ENCODE peak calls at places on chromosomes 2 and 18, in eight cellular contexts. N, W, G, F, B, P, A and U are unnamed samples.

GRCh38 chr18:45793295-45793965 is 32.0 kb upstream of the SIGLEC15 start:
- DNase-seq in F (peak), P (no peak), W (no peak), G (no peak), N (peak), A (peak), B (no peak), U (no peak)

GRCh38 chr2:15964936-15965563 is 24.7 kb downstream of the MYCN start:
- DNase-seq in F (no peak), N (no peak), W (no peak), A (no peak), G (no peak), P (no peak), B (no peak), U (no peak)

GRCh38 chr18:62710417-62710816 is 4.9 kb upstream of the PHLPP1 start:
- DNase-seq in B (no peak), W (no peak), F (peak), P (no peak), N (peak), G (no peak), A (no peak), U (no peak)

GRCh38 chr18:908631-909621 is 4.3 kb downstream of the ADCYAP1 start:
- DNase-seq in B (peak), A (no peak), W (peak), G (no peak), P (no peak), N (no peak), F (no peak), U (no peak)

GRCh38 chr2:163736433-163737168 is 793 bp upstream of the FIGN start:
- DNase-seq in F (peak), A (peak), G (peak), N (no peak), B (peak), W (peak), P (peak), U (no peak)

GRCh38 chr18:74929110-74929509 is 279.8 kb downstream of the PTGR3 start:
- DNase-seq in B (no peak), W (no peak), F (no peak), A (no peak), P (no peak), N (no peak), G (peak), U (no peak)

GRCh38 chr18:36256094-36256493 is 41.4 kb upstream of the FHOD3 start:
- DNase-seq in G (no peak), P (no peak), A (no peak), N (no peak), W (no peak), F (no peak), B (no peak), U (no peak)

GRCh38 chr2:162934191-162934590 is 95.6 kb upstream of the KCNH7 start:
- DNase-seq in B (no peak), G (no peak), P (no peak), N (no peak), F (no peak), A (no peak), W (no peak), U (no peak)

GRCh38 chr18:54880706-54881105 is 52.4 kb downstream of the RAB27B start:
- DNase-seq in A (peak), B (no peak), F (peak), P (no peak), G (no peak), W (no peak), N (peak), U (no peak)

GRCh38 chr18:79071037-79071960 is 2.1 kb downstream of the ATP9B start:
- DNase-seq in F (no peak), G (no peak), N (no peak), A (no peak), P (no peak), W (no peak), B (no peak), U (no peak)

GRCh38 chr18:57989536-57989935 is 54.5 kb upstream of the NEDD4L start:
- DNase-seq in P (no peak), N (no peak), A (no peak), B (no peak), F (no peak), W (no peak), G (no peak), U (no peak)

GRCh38 chr2:112627060-112628040 is 18.4 kb upstream of the SLC20A1 start:
- DNase-seq in P (no peak), W (no peak), G (no peak), N (peak), F (peak), B (no peak), A (peak), U (peak)

GRCh38 chr2:26951246-26951645 is 19.2 kb upstream of the MAPRE3 start:
- DNase-seq in B (no peak), P (no peak), F (no peak), A (no peak), N (no peak), W (no peak), G (no peak), U (no peak)

GRCh38 chr2:183866666-183867065 is 731.7 kb upstream of the ZNF804A start:
- DNase-seq in A (no peak), N (no peak), W (no peak), P (no peak), B (no peak), F (peak), G (no peak), U (no peak)

GRCh38 chr2:15719566-15720313 is 128.1 kb downstream of the DDX1 start:
- DNase-seq in W (no peak), P (no peak), F (no peak), G (no peak), A (no peak), B (peak), N (no peak), U (no peak)

GRCh38 chr2:215436705-215437570 is 1.1 kb upstream of the FN1 start:
- DNase-seq in P (peak), N (no peak), F (no peak), B (no peak), W (peak), A (no peak), G (peak), U (no peak)

GRCh38 chr2:14340703-14341102 is 291.8 kb upstream of the LRATD1 start:
- DNase-seq in P (no peak), W (no peak), B (no peak), F (peak), A (no peak), G (no peak), N (no peak), U (no peak)

GRCh38 chr18:6607348-6607747 is 122.2 kb upstream of the ARHGAP28 start:
- DNase-seq in N (no peak), W (no peak), F (no peak), G (peak), B (no peak), P (no peak), A (no peak), U (no peak)

GRCh38 chr18:25516747-25517498 is 165.0 kb upstream of the ZNF521 start:
- DNase-seq in A (no peak), F (no peak), N (no peak), W (no peak), B (no peak), P (no peak), G (no peak), U (no peak)

GRCh38 chr2:241545523-241546473 is 12.7 kb upstream of the BOK start:
- DNase-seq in W (no peak), F (no peak), N (peak), A (no peak), P (peak), B (no peak), G (no peak), U (no peak)

GRCh38 chr2:170887496-170888265 is 41.4 kb upstream of the GORASP2 start:
- DNase-seq in G (no peak), F (no peak), B (no peak), P (no peak), N (no peak), W (no peak), A (no peak), U (no peak)

GRCh38 chr18:35267161-35267651 is 22.8 kb downstream of the ZSCAN30 start:
- DNase-seq in A (no peak), F (no peak), G (peak), P (no peak), B (peak), W (peak), N (no peak), U (no peak)